ENCODE peak calls at places on chromosomes 2 and 18, in ten cellular contexts. J is IMR-90, G is GM23338, U is fibroblast of the aortic adventitia, E is psoas muscle, I is spleen, X is GM12865, O is Panc1, F is cardiac muscle cell, R is AG04450. C is an unnamed sample.

GRCh38 chr2:182481676-182482075 is 54.8 kb upstream of the PDE1A start:
- DNase-seq in J (no peak), G (no peak), U (no peak), E (no peak), I (no peak), X (no peak), O (no peak), F (no peak), R (no peak), C (no peak)

GRCh38 chr2:429142-429541 is 141.3 kb upstream of the ALKAL2 start:
- DNase-seq in J (no peak), G (no peak), U (no peak), E (no peak), I (peak; percentile 65), X (no peak), O (no peak), F (no peak), R (no peak), C (no peak)

GRCh38 chr2:15826273-15826717 is 114.1 kb upstream of the MYCN start:
- DNase-seq in J (no peak), G (peak; percentile 63), U (no peak), E (no peak), I (no peak), X (no peak), O (no peak), F (no peak), R (no peak), C (no peak)

GRCh38 chr2:112728384-112729175 is 7.8 kb downstream of the NT5DC4 start:
- DNase-seq in J (no peak), G (no peak), U (no peak), E (no peak), I (peak; percentile 68), X (no peak), O (no peak), F (no peak), R (no peak), C (no peak)

GRCh38 chr2:199488772-199489400 is 31.1 kb upstream of the SATB2 start:
- DNase-seq in J (peak; percentile 59), G (peak; percentile 92), U (peak; percentile 74), E (no peak), I (no peak), X (peak; percentile 61), O (no peak), F (peak; percentile 72), R (peak; percentile 26), C (peak; percentile 73)

GRCh38 chr2:174748948-174749347 is 15.3 kb downstream of the CHRNA1 start:
- DNase-seq in J (peak; percentile 50), G (peak; percentile 93), U (peak; percentile 51), E (peak; percentile 37), I (no peak), X (peak; percentile 71), O (peak; percentile 27), F (peak; percentile 63), R (peak; percentile 16), C (peak; percentile 63)

GRCh38 chr2:50720695-50721314 is 311.1 kb downstream of the NRXN1 start:
- DNase-seq in J (peak; percentile 4), G (peak; percentile 78), U (no peak), E (no peak), I (no peak), X (no peak), O (no peak), F (no peak), R (no peak), C (no peak)

GRCh38 chr2:196376984-196377877 is 205.9 kb upstream of the STK17B start:
- DNase-seq in J (peak; percentile 10), G (no peak), U (peak; percentile 78), E (no peak), I (no peak), X (peak; percentile 90), O (no peak), F (peak; percentile 75), R (no peak), C (peak; percentile 57)

GRCh38 chr2:43224131-43224570 is 2.3 kb downstream of the ZFP36L2 start:
- DNase-seq in J (peak; percentile 72), G (peak; percentile 85), U (peak; percentile 75), E (peak; percentile 74), I (peak; percentile 93), X (peak; percentile 84), O (no peak), F (peak; percentile 87), R (no peak), C (peak; percentile 72)

GRCh38 chr2:128410758-128411215 is 92.1 kb upstream of the HS6ST1 start:
- DNase-seq in J (no peak), G (no peak), U (no peak), E (no peak), I (peak; percentile 25), X (no peak), O (no peak), F (no peak), R (no peak), C (no peak)

GRCh38 chr18:26436176-26437031 is 111.9 kb downstream of the KCTD1 start:
- DNase-seq in J (peak; percentile 89), G (no peak), U (peak; percentile 75), E (no peak), I (no peak), X (no peak), O (peak; percentile 15), F (peak; percentile 80), R (peak; percentile 70), C (peak; percentile 73)
- H3K4me3 ChIP-seq in J (no peak overlapping the region), G (no peak overlapping the region), U (no peak overlapping the region), E (no peak overlapping the region), I (no peak overlapping the region), X (no peak overlapping the region), O (no peak overlapping the region), F (no peak overlapping the region), R (no peak overlapping the region), C (no peak overlapping the region)

GRCh38 chr2:223989206-223989859 is 32.1 kb downstream of the MRPL44 start:
- DNase-seq in J (no peak), G (peak; percentile 61), U (no peak), E (no peak), I (no peak), X (peak; percentile 9), O (no peak), F (no peak), R (no peak), C (no peak)

GRCh38 chr2:223991611-223992010 is 34.3 kb downstream of the MRPL44 start:
- DNase-seq in J (no peak), G (no peak), U (no peak), E (no peak), I (no peak), X (no peak), O (no peak), F (no peak), R (no peak), C (no peak)

GRCh38 chr2:223993634-223994232 is 36.5 kb downstream of the MRPL44 start:
- DNase-seq in J (peak; percentile 82), G (peak; percentile 89), U (peak; percentile 91), E (peak; percentile 26), I (no peak), X (peak; percentile 79), O (peak; percentile 73), F (peak; percentile 89), R (peak; percentile 53), C (peak; percentile 90)

GRCh38 chr2:223994562-223995162 is 37.4 kb downstream of the MRPL44 start:
- DNase-seq in J (no peak), G (no peak), U (no peak), E (no peak), I (no peak), X (no peak), O (no peak), F (no peak), R (no peak), C (no peak)

DNA sequence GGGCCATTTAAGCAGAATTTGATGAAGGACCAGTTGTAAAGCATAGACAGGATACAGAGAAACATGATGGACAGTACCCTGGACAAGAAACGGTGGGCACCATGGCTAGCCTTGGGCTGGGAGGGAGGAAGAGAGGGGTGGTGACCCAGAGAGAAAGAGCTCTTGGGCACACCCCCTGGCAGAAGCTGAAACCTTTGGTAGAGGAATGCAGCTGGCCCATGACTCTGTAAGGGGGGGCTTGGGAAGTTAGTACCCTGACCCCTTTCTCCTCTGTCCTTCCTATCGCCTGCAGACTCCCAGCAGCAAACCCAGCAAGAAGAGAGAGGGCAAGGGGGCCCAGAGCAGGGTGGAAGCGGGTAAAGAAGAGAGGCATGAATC is 32.6 kb downstream of the MRPL44 start:
- DNase-seq in J (no peak), G (peak; percentile 39), U (no peak), E (no peak), I (no peak), X (no peak), O (no peak), F (no peak), R (no peak), C (no peak)
- TF ChIP-seq CTCF in J (no peak), G (no peak), U (no peak), E (no peak), I (no peak), X (no peak), O (no peak), F (no peak), R (no peak), C (no peak)

GRCh38 chr2:26064846-26065245 is 31.0 kb downstream of the RAB10 start:
- DNase-seq in J (no peak), G (no peak), U (no peak), E (no peak), I (no peak), X (no peak), O (no peak), F (no peak), R (no peak), C (no peak)

GRCh38 chr2:26068602-26069298 is 34.9 kb downstream of the RAB10 start:
- DNase-seq in J (peak; percentile 91), G (peak; percentile 52), U (peak; percentile 85), E (no peak), I (no peak), X (peak; percentile 83), O (peak; percentile 72), F (peak; percentile 86), R (peak; percentile 53), C (peak; percentile 91)

GRCh38 chr2:26067980-26068507 is 34.2 kb downstream of the RAB10 start:
- DNase-seq in J (no peak), G (no peak), U (peak; percentile 15), E (no peak), I (no peak), X (peak; percentile 30), O (no peak), F (no peak), R (no peak), C (no peak)

GRCh38 chr2:26070684-26071189 is 36.9 kb downstream of the RAB10 start:
- DNase-seq in J (no peak), G (no peak), U (no peak), E (no peak), I (no peak), X (no peak), O (no peak), F (no peak), R (no peak), C (no peak)

GRCh38 chr2:26067186-26067974 is 33.5 kb downstream of the RAB10 start:
- DNase-seq in J (no peak), G (no peak), U (no peak), E (no peak), I (no peak), X (no peak), O (no peak), F (no peak), R (no peak), C (no peak)
- H3K4me3 ChIP-seq in J (no peak overlapping the region), G (no peak overlapping the region), U (no peak overlapping the region), E (no peak overlapping the region), I (no peak overlapping the region), X (no peak overlapping the region), O (no peak overlapping the region), F (no peak overlapping the region), R (no peak overlapping the region), C (no peak overlapping the region)

DNA sequence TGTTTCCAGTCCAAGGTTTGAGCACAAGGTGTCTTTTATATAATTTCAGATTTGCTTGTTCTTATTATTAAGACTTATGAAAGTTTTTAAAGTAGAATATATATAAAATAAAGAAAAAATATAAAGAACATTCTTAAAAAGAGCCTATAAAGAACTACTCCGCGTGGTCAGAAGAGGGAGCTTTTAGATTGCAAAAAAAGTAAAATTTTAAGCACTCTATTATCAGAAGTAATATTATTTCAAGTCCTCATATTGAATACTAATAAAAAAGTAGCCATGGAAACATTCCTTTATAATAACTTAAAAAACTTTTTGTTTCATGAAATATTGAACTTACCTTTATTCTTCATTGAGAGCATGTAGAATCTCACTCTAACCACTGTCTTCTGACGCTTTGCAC is 51.4 kb downstream of the LINC00305 start:
- DNase-seq in J (no peak), G (no peak), U (no peak), E (no peak), I (no peak), X (no peak), O (no peak), F (no peak), R (no peak), C (no peak)
- TF ChIP-seq CTCF in J (peak; percentile 1), G (peak; percentile 67), U (no peak), E (peak; percentile 11), I (no peak), X (no peak), O (peak; percentile 5), F (peak; percentile 11), R (no peak), C (no peak)

C was measured in cardiac fibroblast.